ENCODE peak calls at places on chromosomes 5 and 9, in four cellular contexts. One of them, this sample, is unnamed.
A peak's percentile ranks its signal among the peaks of the same experiment; 100 is the strongest.

GRCh38 chr9:28868224-28868623 is 1294.9 kb upstream of the C9orf72 start:
- DNase-seq in GM12891: no peak
- DNase-seq in A172: no peak
- DNase-seq in amniotic stem cell: no peak
- DNase-seq in this sample: no peak

GRCh38 chr9:108934323-108934885 is at the start of gene ABITRAM:
- DNase-seq in GM12891: peak; percentile 78
- DNase-seq in A172: no peak
- DNase-seq in amniotic stem cell: peak; percentile 70
- DNase-seq in this sample: peak; percentile 76

GRCh38 chr9:99607852-99608448 is 213.7 kb upstream of the NR4A3 start:
- DNase-seq in GM12891: no peak
- DNase-seq in A172: no peak
- DNase-seq in amniotic stem cell: no peak
- DNase-seq in this sample: no peak

GRCh38 chr5:72522607-72523006 is 15.4 kb upstream of the ZNF366 start:
- DNase-seq in GM12891: no peak
- DNase-seq in A172: no peak
- DNase-seq in amniotic stem cell: no peak
- DNase-seq in this sample: no peak

GRCh38 chr5:143051244-143052058 is 281.3 kb downstream of the ARHGAP26 start:
- DNase-seq in GM12891: no peak
- DNase-seq in A172: peak; percentile 43
- DNase-seq in amniotic stem cell: peak; percentile 53
- DNase-seq in this sample: peak; percentile 70

GRCh38 chr9:80571953-80572352 is 1000.2 kb downstream of the TLE4 start:
- DNase-seq in GM12891: no peak
- DNase-seq in A172: no peak
- DNase-seq in amniotic stem cell: no peak
- DNase-seq in this sample: no peak

GRCh38 chr5:164326219-164326618 is 820.8 kb downstream of the MAT2B start:
- DNase-seq in GM12891: no peak
- DNase-seq in A172: no peak
- DNase-seq in amniotic stem cell: no peak
- DNase-seq in this sample: no peak

GRCh38 chr9:28866951-28867350 is 1293.7 kb upstream of the C9orf72 start:
- DNase-seq in GM12891: no peak
- DNase-seq in A172: peak; percentile 2
- DNase-seq in amniotic stem cell: no peak
- DNase-seq in this sample: no peak

GRCh38 chr9:91771027-91771426 is 179.0 kb downstream of the ROR2 start:
- DNase-seq in GM12891: no peak
- DNase-seq in A172: peak; percentile 65
- DNase-seq in amniotic stem cell: peak; percentile 51
- DNase-seq in this sample: peak; percentile 61

GRCh38 chr9:137082925-137083290 is 3.9 kb upstream of the MAN1B1 start:
- DNase-seq in GM12891: no peak
- DNase-seq in A172: no peak
- DNase-seq in amniotic stem cell: no peak
- DNase-seq in this sample: no peak

GRCh38 chr5:145465487-145466263 is 369.5 kb downstream of the PRELID2 start:
- DNase-seq in GM12891: no peak
- DNase-seq in A172: no peak
- DNase-seq in amniotic stem cell: no peak
- DNase-seq in this sample: no peak

GRCh38 chr9:81559741-81560140 is 129.6 kb downstream of the TLE1 start:
- DNase-seq in GM12891: no peak
- DNase-seq in A172: peak; percentile 98
- DNase-seq in amniotic stem cell: peak; percentile 53
- DNase-seq in this sample: peak; percentile 76

GRCh38 chr5:96537386-96537785 is 104.3 kb upstream of the PCSK1 start:
- DNase-seq in GM12891: no peak
- DNase-seq in A172: peak; percentile 89
- DNase-seq in amniotic stem cell: no peak
- DNase-seq in this sample: no peak

GRCh38 chr5:178547753-178548415 is 42.3 kb downstream of the COL23A1 start:
- DNase-seq in GM12891: no peak
- DNase-seq in A172: no peak
- DNase-seq in amniotic stem cell: no peak
- DNase-seq in this sample: no peak

GRCh38 chr5:111472579-111472978 is 39.8 kb downstream of the STARD4 start:
- DNase-seq in GM12891: no peak
- DNase-seq in A172: no peak
- DNase-seq in amniotic stem cell: no peak
- DNase-seq in this sample: no peak

GRCh38 chr9:117290306-117290705 is 124.6 kb downstream of the ASTN2 start:
- DNase-seq in GM12891: no peak
- DNase-seq in A172: no peak
- DNase-seq in amniotic stem cell: no peak
- DNase-seq in this sample: no peak

GRCh38 chr5:137496919-137497318 is 2.2 kb downstream of the SPOCK1 start:
- DNase-seq in GM12891: no peak
- DNase-seq in A172: no peak
- DNase-seq in amniotic stem cell: no peak
- DNase-seq in this sample: no peak

GRCh38 chr9:14768561-14769234 is 46.2 kb upstream of the CER1 start:
- DNase-seq in GM12891: no peak
- DNase-seq in A172: peak; percentile 40
- DNase-seq in amniotic stem cell: peak; percentile 5
- DNase-seq in this sample: peak; percentile 29

GRCh38 chr5:15260347-15261278 is 239.4 kb upstream of the FBXL7 start:
- DNase-seq in GM12891: no peak
- DNase-seq in A172: no peak
- DNase-seq in amniotic stem cell: no peak
- DNase-seq in this sample: peak; percentile 61

GRCh38 chr9:133505901-133506652 is 18.7 kb downstream of the MYMK start:
- DNase-seq in GM12891: no peak
- DNase-seq in A172: no peak
- DNase-seq in amniotic stem cell: no peak
- DNase-seq in this sample: no peak

GRCh38 chr5:91160751-91161285 is 222.3 kb downstream of the ARRDC3 start:
- DNase-seq in GM12891: no peak
- DNase-seq in A172: no peak
- DNase-seq in amniotic stem cell: no peak
- DNase-seq in this sample: no peak

GRCh38 chr9:123421801-123422455 is 65.9 kb downstream of the CRB2 start:
- DNase-seq in GM12891: no peak
- DNase-seq in A172: no peak
- DNase-seq in amniotic stem cell: no peak
- DNase-seq in this sample: no peak

GRCh38 chr5:154570572-154571324 is 92.7 kb upstream of the HAND1 start:
- DNase-seq in GM12891: no peak
- DNase-seq in A172: no peak
- DNase-seq in amniotic stem cell: no peak
- DNase-seq in this sample: no peak

GRCh38 chr5:10760033-10760975 is 730 bp downstream of the DAP start:
- DNase-seq in GM12891: peak; percentile 32
- DNase-seq in A172: peak; percentile 67
- DNase-seq in amniotic stem cell: peak; percentile 24
- DNase-seq in this sample: peak; percentile 74

GRCh38 chr5:168798065-168799023 is 219.2 kb upstream of the PANK3 start:
- DNase-seq in GM12891: no peak
- DNase-seq in A172: peak; percentile 35
- DNase-seq in amniotic stem cell: no peak
- DNase-seq in this sample: no peak

GRCh38 chr9:114729706-114730105 is 47.7 kb upstream of the TEX48 start:
- DNase-seq in GM12891: no peak
- DNase-seq in A172: no peak
- DNase-seq in amniotic stem cell: no peak
- DNase-seq in this sample: no peak

GRCh38 chr5:78411596-78411995 is 51.2 kb downstream of the SCAMP1 start:
- DNase-seq in GM12891: no peak
- DNase-seq in A172: no peak
- DNase-seq in amniotic stem cell: no peak
- DNase-seq in this sample: no peak

GRCh38 chr5:138460032-138460693 is 5.1 kb upstream of the EGR1 start:
- DNase-seq in GM12891: no peak
- DNase-seq in A172: no peak
- DNase-seq in amniotic stem cell: no peak
- DNase-seq in this sample: no peak

GRCh38 chr5:170178814-170179213 is 54.0 kb upstream of the C5orf58 start:
- DNase-seq in GM12891: no peak
- DNase-seq in A172: no peak
- DNase-seq in amniotic stem cell: no peak
- DNase-seq in this sample: no peak

GRCh38 chr9:127854169-127854833 is at the start of gene ENG:
- DNase-seq in GM12891: no peak
- DNase-seq in A172: peak; percentile 83
- DNase-seq in amniotic stem cell: peak; percentile 44
- DNase-seq in this sample: no peak

GRCh38 chr5:26024774-26025173 is 1013.6 kb downstream of the CDH9 start:
- DNase-seq in GM12891: no peak
- DNase-seq in A172: no peak
- DNase-seq in amniotic stem cell: no peak
- DNase-seq in this sample: no peak

GRCh38 chr9:131126059-131126426 is 657 bp downstream of the NUP214 start:
- DNase-seq in GM12891: no peak
- DNase-seq in A172: no peak
- DNase-seq in amniotic stem cell: no peak
- DNase-seq in this sample: no peak

GRCh38 chr9:90891656-90892055 is 90.0 kb downstream of the SYK start:
- DNase-seq in GM12891: no peak
- DNase-seq in A172: no peak
- DNase-seq in amniotic stem cell: no peak
- DNase-seq in this sample: no peak

GRCh38 chr5:150658699-150659265 is 2.3 kb upstream of the MYOZ3 start:
- DNase-seq in GM12891: no peak
- DNase-seq in A172: no peak
- DNase-seq in amniotic stem cell: no peak
- DNase-seq in this sample: no peak

GRCh38 chr5:117201016-117201415 is 626.4 kb upstream of the SEMA6A start:
- DNase-seq in GM12891: no peak
- DNase-seq in A172: no peak
- DNase-seq in amniotic stem cell: no peak
- DNase-seq in this sample: no peak

GRCh38 chr5:156051972-156052371 is 275.0 kb upstream of the SGCD start:
- DNase-seq in GM12891: no peak
- DNase-seq in A172: no peak
- DNase-seq in amniotic stem cell: no peak
- DNase-seq in this sample: no peak

GRCh38 chr5:53815471-53815870 is 255.0 kb downstream of the NDUFS4 start:
- DNase-seq in GM12891: no peak
- DNase-seq in A172: no peak
- DNase-seq in amniotic stem cell: no peak
- DNase-seq in this sample: no peak

GRCh38 chr5:37637165-37637845 is 202.5 kb downstream of the GDNF start:
- DNase-seq in GM12891: no peak
- DNase-seq in A172: peak; percentile 36
- DNase-seq in amniotic stem cell: no peak
- DNase-seq in this sample: no peak

GRCh38 chr9:70641631-70642030 is 227.2 kb upstream of the KLF9 start:
- DNase-seq in GM12891: no peak
- DNase-seq in A172: no peak
- DNase-seq in amniotic stem cell: no peak
- DNase-seq in this sample: no peak